ENCODE peak calls at places on chromosomes 5 and 9, in six cellular contexts. One of them, this sample, is unnamed.

GRCh38 chr5:90227688-90228087 is 181.9 kb downstream of the CETN3 start:
- DNase-seq in A673: no peak
- DNase-seq in ovary: no peak
- DNase-seq in mammary epithelial cell: no peak
- DNase-seq in Peyer's patch: peak
- DNase-seq in fibroblast of lung: no peak
- DNase-seq in this sample: no peak

GRCh38 chr9:119009253-119009652 is 360.0 kb downstream of the BRINP1 start:
- DNase-seq in ovary: no peak
- DNase-seq in A673: no peak
- DNase-seq in mammary epithelial cell: peak
- DNase-seq in Peyer's patch: no peak
- DNase-seq in fibroblast of lung: no peak
- DNase-seq in this sample: peak

GRCh38 chr5:71693828-71694427 is 25.1 kb upstream of the CARTPT start:
- DNase-seq in ovary: no peak
- DNase-seq in fibroblast of lung: peak
- DNase-seq in A673: peak
- DNase-seq in Peyer's patch: peak
- DNase-seq in mammary epithelial cell: no peak
- DNase-seq in this sample: peak

GRCh38 chr9:131843989-131844744 is 104.3 kb upstream of the RAPGEF1 start:
- DNase-seq in A673: no peak
- DNase-seq in fibroblast of lung: no peak
- DNase-seq in ovary: no peak
- DNase-seq in Peyer's patch: no peak
- DNase-seq in mammary epithelial cell: no peak
- DNase-seq in this sample: no peak

GRCh38 chr5:132438931-132439330 is 51.6 kb downstream of the IRF1 start:
- DNase-seq in Peyer's patch: no peak
- DNase-seq in ovary: no peak
- DNase-seq in fibroblast of lung: no peak
- DNase-seq in mammary epithelial cell: no peak
- DNase-seq in A673: no peak
- DNase-seq in this sample: no peak

GRCh38 chr5:37552770-37553719 is 173.9 kb downstream of the WDR70 start:
- DNase-seq in ovary: no peak
- DNase-seq in Peyer's patch: no peak
- DNase-seq in fibroblast of lung: peak
- DNase-seq in A673: peak
- DNase-seq in mammary epithelial cell: no peak
- DNase-seq in this sample: no peak

GRCh38 chr9:89755835-89756234 is 151.0 kb downstream of the GADD45G start:
- DNase-seq in mammary epithelial cell: peak
- DNase-seq in fibroblast of lung: peak
- DNase-seq in ovary: no peak
- DNase-seq in A673: peak
- DNase-seq in Peyer's patch: no peak
- DNase-seq in this sample: no peak

GRCh38 chr9:34134521-34134920 is 8.0 kb upstream of the DCAF12 start:
- DNase-seq in ovary: no peak
- DNase-seq in fibroblast of lung: no peak
- DNase-seq in Peyer's patch: no peak
- DNase-seq in A673: no peak
- DNase-seq in mammary epithelial cell: no peak
- DNase-seq in this sample: no peak

GRCh38 chr9:757246-757881 is 84.1 kb upstream of the DMRT1 start:
- DNase-seq in Peyer's patch: no peak
- DNase-seq in A673: peak
- DNase-seq in mammary epithelial cell: peak
- DNase-seq in ovary: peak
- DNase-seq in fibroblast of lung: peak
- DNase-seq in this sample: peak

GRCh38 chr5:107522456-107522855 is 148.3 kb downstream of the EFNA5 start:
- DNase-seq in A673: no peak
- DNase-seq in ovary: no peak
- DNase-seq in Peyer's patch: no peak
- DNase-seq in mammary epithelial cell: no peak
- DNase-seq in fibroblast of lung: no peak
- DNase-seq in this sample: no peak

GRCh38 chr9:92191801-92192200 is 76.6 kb upstream of the SPTLC1 start:
- DNase-seq in fibroblast of lung: peak
- DNase-seq in mammary epithelial cell: peak
- DNase-seq in A673: no peak
- DNase-seq in Peyer's patch: no peak
- DNase-seq in ovary: no peak
- DNase-seq in this sample: peak

GRCh38 chr9:82170871-82171270 is 182.3 kb downstream of the SPATA31D1 start:
- DNase-seq in Peyer's patch: no peak
- DNase-seq in mammary epithelial cell: no peak
- DNase-seq in ovary: no peak
- DNase-seq in fibroblast of lung: peak
- DNase-seq in A673: no peak
- DNase-seq in this sample: no peak

GRCh38 chr9:93306579-93307091 is 122.7 kb downstream of the WNK2 start:
- DNase-seq in fibroblast of lung: no peak
- DNase-seq in Peyer's patch: peak
- DNase-seq in mammary epithelial cell: no peak
- DNase-seq in A673: no peak
- DNase-seq in ovary: no peak
- DNase-seq in this sample: peak

GRCh38 chr5:145473032-145473642 is 362.0 kb downstream of the PRELID2 start:
- DNase-seq in Peyer's patch: no peak
- DNase-seq in mammary epithelial cell: no peak
- DNase-seq in ovary: no peak
- DNase-seq in fibroblast of lung: peak
- DNase-seq in A673: peak
- DNase-seq in this sample: no peak

GRCh38 chr5:163789870-163790269 is 284.5 kb downstream of the MAT2B start:
- DNase-seq in fibroblast of lung: peak
- DNase-seq in mammary epithelial cell: peak
- DNase-seq in ovary: no peak
- DNase-seq in A673: no peak
- DNase-seq in Peyer's patch: no peak
- DNase-seq in this sample: no peak

GRCh38 chr5:59712836-59713487 is 180.6 kb downstream of the PDE4D start:
- DNase-seq in A673: no peak
- DNase-seq in fibroblast of lung: no peak
- DNase-seq in mammary epithelial cell: no peak
- DNase-seq in Peyer's patch: no peak
- DNase-seq in ovary: no peak
- DNase-seq in this sample: peak

GRCh38 chr9:2655411-2655901 is 33.9 kb downstream of the VLDLR start:
- DNase-seq in A673: peak
- DNase-seq in Peyer's patch: peak
- DNase-seq in fibroblast of lung: peak
- DNase-seq in mammary epithelial cell: peak
- DNase-seq in ovary: no peak
- DNase-seq in this sample: peak

GRCh38 chr9:33448159-33448511 is 742 bp upstream of the AQP3 start:
- DNase-seq in Peyer's patch: no peak
- DNase-seq in ovary: no peak
- DNase-seq in fibroblast of lung: no peak
- DNase-seq in A673: no peak
- DNase-seq in mammary epithelial cell: peak
- DNase-seq in this sample: peak

GRCh38 chr9:128702445-128702948 is at the start of gene PKN3:
- DNase-seq in Peyer's patch: peak
- DNase-seq in fibroblast of lung: peak
- DNase-seq in A673: peak
- DNase-seq in ovary: peak
- DNase-seq in mammary epithelial cell: peak
- DNase-seq in this sample: peak

GRCh38 chr9:34522091-34522887 is 501 bp downstream of the ENHO start:
- DNase-seq in Peyer's patch: peak
- DNase-seq in fibroblast of lung: no peak
- DNase-seq in mammary epithelial cell: no peak
- DNase-seq in A673: no peak
- DNase-seq in ovary: no peak
- DNase-seq in this sample: no peak

GRCh38 chr5:41087461-41087860 is 16.3 kb upstream of the MROH2B start:
- DNase-seq in Peyer's patch: no peak
- DNase-seq in A673: no peak
- DNase-seq in fibroblast of lung: peak
- DNase-seq in ovary: no peak
- DNase-seq in mammary epithelial cell: no peak
- DNase-seq in this sample: no peak

GRCh38 chr5:136021016-136021405 is 7.8 kb upstream of the TGFBI start:
- DNase-seq in Peyer's patch: no peak
- DNase-seq in ovary: no peak
- DNase-seq in fibroblast of lung: no peak
- DNase-seq in A673: no peak
- DNase-seq in mammary epithelial cell: peak
- DNase-seq in this sample: no peak

GRCh38 chr5:87190687-87191086 is 77.0 kb upstream of the RASA1 start:
- DNase-seq in mammary epithelial cell: no peak
- DNase-seq in ovary: no peak
- DNase-seq in Peyer's patch: no peak
- DNase-seq in fibroblast of lung: no peak
- DNase-seq in A673: no peak
- DNase-seq in this sample: no peak

GRCh38 chr5:175573493-175574269 is 84.2 kb upstream of the HRH2 start:
- DNase-seq in ovary: no peak
- DNase-seq in fibroblast of lung: no peak
- DNase-seq in Peyer's patch: peak
- DNase-seq in mammary epithelial cell: no peak
- DNase-seq in A673: no peak
- DNase-seq in this sample: no peak

GRCh38 chr5:52709171-52709925 is 78.4 kb upstream of the ITGA1 start:
- DNase-seq in fibroblast of lung: no peak
- DNase-seq in A673: no peak
- DNase-seq in ovary: no peak
- DNase-seq in mammary epithelial cell: peak
- DNase-seq in Peyer's patch: peak
- DNase-seq in this sample: no peak

GRCh38 chr9:99385814-99386279 is 163.8 kb downstream of the SEC61B start:
- DNase-seq in mammary epithelial cell: no peak
- DNase-seq in fibroblast of lung: peak
- DNase-seq in ovary: no peak
- DNase-seq in A673: peak
- DNase-seq in Peyer's patch: no peak
- DNase-seq in this sample: peak

GRCh38 chr9:12469084-12469483 is 224.1 kb upstream of the TYRP1 start:
- DNase-seq in Peyer's patch: no peak
- DNase-seq in mammary epithelial cell: no peak
- DNase-seq in A673: no peak
- DNase-seq in ovary: no peak
- DNase-seq in fibroblast of lung: no peak
- DNase-seq in this sample: no peak

GRCh38 chr5:158737536-158738027 is 362.1 kb downstream of the EBF1 start:
- DNase-seq in fibroblast of lung: no peak
- DNase-seq in ovary: no peak
- DNase-seq in mammary epithelial cell: no peak
- DNase-seq in Peyer's patch: no peak
- DNase-seq in A673: no peak
- DNase-seq in this sample: no peak
- H3K4me3 ChIP-seq in fibroblast of lung: no peak
- H3K4me3 ChIP-seq in ovary: no peak
- H3K4me3 ChIP-seq in mammary epithelial cell: no peak
- H3K4me3 ChIP-seq in Peyer's patch: no peak
- H3K4me3 ChIP-seq in A673: no peak
- H3K4me3 ChIP-seq in this sample: no peak

GRCh38 chr9:124810513-124811355 is 33.8 kb downstream of the OLFML2A start:
- DNase-seq in A673: no peak
- DNase-seq in fibroblast of lung: peak
- DNase-seq in Peyer's patch: no peak
- DNase-seq in ovary: no peak
- DNase-seq in mammary epithelial cell: peak
- DNase-seq in this sample: peak

GRCh38 chr9:124813496-124814177 is 36.7 kb downstream of the OLFML2A start:
- DNase-seq in A673: no peak
- DNase-seq in mammary epithelial cell: peak
- DNase-seq in Peyer's patch: no peak
- DNase-seq in ovary: no peak
- DNase-seq in fibroblast of lung: no peak
- DNase-seq in this sample: peak

GRCh38 chr9:124813041-124813440 is 36.1 kb downstream of the OLFML2A start:
- DNase-seq in ovary: no peak
- DNase-seq in A673: no peak
- DNase-seq in mammary epithelial cell: peak
- DNase-seq in Peyer's patch: no peak
- DNase-seq in fibroblast of lung: no peak
- DNase-seq in this sample: no peak

GRCh38 chr9:124814178-124814535 is 37.2 kb downstream of the OLFML2A start:
- DNase-seq in Peyer's patch: no peak
- DNase-seq in mammary epithelial cell: peak
- DNase-seq in A673: no peak
- DNase-seq in fibroblast of lung: no peak
- DNase-seq in ovary: no peak
- DNase-seq in this sample: no peak

GRCh38 chr9:124812401-124813016 is 35.6 kb downstream of the OLFML2A start:
- DNase-seq in ovary: peak
- DNase-seq in Peyer's patch: peak
- DNase-seq in A673: peak
- DNase-seq in mammary epithelial cell: peak
- DNase-seq in fibroblast of lung: peak
- DNase-seq in this sample: peak
- H3K27ac ChIP-seq in ovary: no peak
- H3K27ac ChIP-seq in Peyer's patch: no peak
- H3K27ac ChIP-seq in A673: no peak
- H3K27ac ChIP-seq in mammary epithelial cell: peak
- H3K27ac ChIP-seq in fibroblast of lung: no peak
- H3K27ac ChIP-seq in this sample: peak

GRCh38 chr5:3593771-3594513 is 1.7 kb upstream of the IRX1 start:
- DNase-seq in Peyer's patch: peak
- DNase-seq in mammary epithelial cell: peak
- DNase-seq in fibroblast of lung: no peak
- DNase-seq in ovary: no peak
- DNase-seq in A673: no peak
- DNase-seq in this sample: no peak

GRCh38 chr5:3592298-3592697 is 3.3 kb upstream of the IRX1 start:
- DNase-seq in Peyer's patch: peak
- DNase-seq in fibroblast of lung: no peak
- DNase-seq in ovary: no peak
- DNase-seq in mammary epithelial cell: no peak
- DNase-seq in A673: no peak
- DNase-seq in this sample: no peak

GRCh38 chr5:3590253-3590966 is 5.2 kb upstream of the IRX1 start:
- DNase-seq in mammary epithelial cell: no peak
- DNase-seq in ovary: no peak
- DNase-seq in A673: no peak
- DNase-seq in fibroblast of lung: no peak
- DNase-seq in Peyer's patch: peak
- DNase-seq in this sample: no peak

GRCh38 chr5:3594514-3595101 is 1.0 kb upstream of the IRX1 start:
- DNase-seq in fibroblast of lung: no peak
- DNase-seq in Peyer's patch: peak
- DNase-seq in ovary: no peak
- DNase-seq in mammary epithelial cell: peak
- DNase-seq in A673: no peak
- DNase-seq in this sample: no peak

GRCh38 chr5:3590967-3591900 is 4.4 kb upstream of the IRX1 start:
- DNase-seq in Peyer's patch: peak
- DNase-seq in A673: no peak
- DNase-seq in ovary: no peak
- DNase-seq in fibroblast of lung: no peak
- DNase-seq in mammary epithelial cell: no peak
- DNase-seq in this sample: no peak
- H3K4me3 ChIP-seq in Peyer's patch: no peak
- H3K4me3 ChIP-seq in A673: no peak
- H3K4me3 ChIP-seq in ovary: no peak
- H3K4me3 ChIP-seq in fibroblast of lung: no peak
- H3K4me3 ChIP-seq in mammary epithelial cell: no peak
- H3K4me3 ChIP-seq in this sample: no peak

GRCh38 chr5:180521101-180521500 is 26.9 kb downstream of the CNOT6 start:
- DNase-seq in ovary: no peak
- DNase-seq in mammary epithelial cell: peak
- DNase-seq in fibroblast of lung: no peak
- DNase-seq in Peyer's patch: no peak
- DNase-seq in A673: no peak
- DNase-seq in this sample: no peak
- H3K27ac ChIP-seq in ovary: no peak
- H3K27ac ChIP-seq in mammary epithelial cell: peak
- H3K27ac ChIP-seq in fibroblast of lung: no peak
- H3K27ac ChIP-seq in Peyer's patch: no peak
- H3K27ac ChIP-seq in A673: no peak
- H3K27ac ChIP-seq in this sample: no peak